ENCODE peak calls at places on chromosomes 1 and 21, in eight cellular contexts. L, G, B, M, K, Z, P and O are unnamed samples.
A peak's percentile ranks its signal among the peaks of the same experiment; 100 is the strongest.

GRCh38 chr1:97412155-97412554 is 508.7 kb downstream of the DPYD start:
- DNase-seq in L (no peak), G (no peak), B (no peak), M (peak; percentile 13), K (no peak), Z (no peak), P (peak; percentile 1), O (no peak)

GRCh38 chr1:2591581-2592261 is 5.1 kb downstream of the PRXL2B start:
- DNase-seq in L (peak; percentile 13), G (no peak), B (no peak), M (no peak), K (peak; percentile 34), Z (peak; percentile 5), P (no peak), O (no peak)

GRCh38 chr1:84143796-84144565 is at the start of gene PRKACB:
- DNase-seq in L (no peak), G (no peak), B (no peak), M (peak; percentile 27), K (no peak), Z (no peak), P (peak; percentile 61), O (no peak)

GRCh38 chr1:100657876-100658715 is 61.4 kb upstream of the VCAM1 start:
- DNase-seq in L (no peak), G (no peak), B (no peak), M (no peak), K (peak; percentile 53), Z (no peak), P (peak; percentile 47), O (no peak)

GRCh38 chr21:22561946-22562345 is 1563.7 kb downstream of the NCAM2 start:
- DNase-seq in L (no peak), G (no peak), B (no peak), M (no peak), K (no peak), Z (no peak), P (no peak), O (no peak)

GRCh38 chr1:160949881-160950280 is 4.7 kb downstream of the ITLN2 start:
- DNase-seq in L (no peak), G (no peak), B (no peak), M (no peak), K (no peak), Z (no peak), P (peak; percentile 2), O (no peak)

GRCh38 chr1:160860840-160861505 is 1.7 kb downstream of the CD244 start:
- DNase-seq in L (no peak), G (no peak), B (no peak), M (no peak), K (no peak), Z (no peak), P (no peak), O (no peak)

GRCh38 chr1:18643154-18644012 is 12.7 kb downstream of the PAX7 start:
- DNase-seq in L (peak; percentile 69), G (peak; percentile 47), B (no peak), M (no peak), K (no peak), Z (no peak), P (no peak), O (no peak)

GRCh38 chr1:151832318-151832984 is 849 bp upstream of the RORC start:
- DNase-seq in L (no peak), G (no peak), B (no peak), M (peak; percentile 69), K (no peak), Z (no peak), P (no peak), O (peak; percentile 85)

GRCh38 chr21:29849735-29850176 is 90.0 kb downstream of the GRIK1 start:
- DNase-seq in L (peak; percentile 59), G (peak; percentile 32), B (peak; percentile 22), M (peak; percentile 23), K (peak; percentile 50), Z (peak; percentile 30), P (peak; percentile 62), O (peak; percentile 28)